ENCODE peak calls at places on chromosome 15, in eight cellular contexts. One of them, this sample, is unnamed.

GRCh38 chr15:74815121-74815933 is 2.7 kb downstream of the LMAN1L start:
- DNase-seq in BJ: no peak
- DNase-seq in fibroblast of villous mesenchyme: no peak
- DNase-seq in colonic mucosa: peak
- DNase-seq in psoas muscle: no peak
- DNase-seq in fibroblast of pulmonary artery: no peak
- DNase-seq in GM23338: no peak
- DNase-seq in cardiac muscle cell: no peak
- DNase-seq in this sample: no peak

GRCh38 chr15:56034514-56034913 is 41.1 kb upstream of the NEDD4 start:
- DNase-seq in fibroblast of villous mesenchyme: no peak
- DNase-seq in colonic mucosa: no peak
- DNase-seq in cardiac muscle cell: no peak
- DNase-seq in psoas muscle: no peak
- DNase-seq in BJ: no peak
- DNase-seq in fibroblast of pulmonary artery: no peak
- DNase-seq in GM23338: no peak
- DNase-seq in this sample: no peak

GRCh38 chr15:56168394-56168793 is 75.3 kb downstream of the RFX7 start:
- DNase-seq in psoas muscle: no peak
- DNase-seq in GM23338: no peak
- DNase-seq in fibroblast of villous mesenchyme: peak
- DNase-seq in fibroblast of pulmonary artery: peak
- DNase-seq in colonic mucosa: no peak
- DNase-seq in cardiac muscle cell: no peak
- DNase-seq in BJ: no peak
- DNase-seq in this sample: no peak

GRCh38 chr15:58427987-58428386 is 3.8 kb upstream of the LIPC start:
- DNase-seq in colonic mucosa: peak
- DNase-seq in GM23338: no peak
- DNase-seq in cardiac muscle cell: no peak
- DNase-seq in fibroblast of villous mesenchyme: no peak
- DNase-seq in BJ: no peak
- DNase-seq in fibroblast of pulmonary artery: no peak
- DNase-seq in psoas muscle: no peak
- DNase-seq in this sample: no peak

GRCh38 chr15:44668925-44669324 is 5.5 kb upstream of the SPG11 start:
- DNase-seq in GM23338: no peak
- DNase-seq in fibroblast of pulmonary artery: no peak
- DNase-seq in psoas muscle: no peak
- DNase-seq in colonic mucosa: no peak
- DNase-seq in fibroblast of villous mesenchyme: no peak
- DNase-seq in cardiac muscle cell: no peak
- DNase-seq in BJ: no peak
- DNase-seq in this sample: no peak

GRCh38 chr15:75902129-75902557 is 1.5 kb upstream of the FBXO22 start:
- DNase-seq in BJ: no peak
- DNase-seq in fibroblast of villous mesenchyme: peak
- DNase-seq in GM23338: peak
- DNase-seq in cardiac muscle cell: peak
- DNase-seq in fibroblast of pulmonary artery: no peak
- DNase-seq in psoas muscle: no peak
- DNase-seq in colonic mucosa: no peak
- DNase-seq in this sample: no peak

GRCh38 chr15:47505712-47506542 is 211.4 kb upstream of the SEMA6D start:
- DNase-seq in BJ: peak
- DNase-seq in colonic mucosa: no peak
- DNase-seq in fibroblast of villous mesenchyme: peak
- DNase-seq in cardiac muscle cell: peak
- DNase-seq in GM23338: no peak
- DNase-seq in fibroblast of pulmonary artery: peak
- DNase-seq in psoas muscle: no peak
- DNase-seq in this sample: peak

GRCh38 chr15:63492541-63493077 is 11.8 kb upstream of the USP3 start:
- DNase-seq in fibroblast of pulmonary artery: peak
- DNase-seq in GM23338: no peak
- DNase-seq in BJ: no peak
- DNase-seq in cardiac muscle cell: no peak
- DNase-seq in fibroblast of villous mesenchyme: peak
- DNase-seq in psoas muscle: no peak
- DNase-seq in colonic mucosa: no peak
- DNase-seq in this sample: peak

GRCh38 chr15:63025460-63025859 is 17.1 kb upstream of the TPM1 start:
- DNase-seq in BJ: no peak
- DNase-seq in fibroblast of pulmonary artery: no peak
- DNase-seq in psoas muscle: no peak
- DNase-seq in colonic mucosa: no peak
- DNase-seq in cardiac muscle cell: no peak
- DNase-seq in GM23338: peak
- DNase-seq in fibroblast of villous mesenchyme: no peak
- DNase-seq in this sample: no peak

GRCh38 chr15:63056843-63057242 is 14.3 kb downstream of the TPM1 start:
- DNase-seq in fibroblast of villous mesenchyme: peak
- DNase-seq in cardiac muscle cell: no peak
- DNase-seq in GM23338: no peak
- DNase-seq in BJ: no peak
- DNase-seq in colonic mucosa: no peak
- DNase-seq in psoas muscle: peak
- DNase-seq in fibroblast of pulmonary artery: no peak
- DNase-seq in this sample: peak

GRCh38 chr15:85367741-85368140 is 12.7 kb upstream of the AKAP13 start:
- DNase-seq in cardiac muscle cell: no peak
- DNase-seq in GM23338: no peak
- DNase-seq in BJ: no peak
- DNase-seq in fibroblast of pulmonary artery: no peak
- DNase-seq in colonic mucosa: no peak
- DNase-seq in psoas muscle: no peak
- DNase-seq in fibroblast of villous mesenchyme: no peak
- DNase-seq in this sample: no peak

GRCh38 chr15:23073890-23074631 is 34.7 kb upstream of the TUBGCP5 start:
- DNase-seq in BJ: no peak
- DNase-seq in psoas muscle: no peak
- DNase-seq in colonic mucosa: no peak
- DNase-seq in GM23338: no peak
- DNase-seq in cardiac muscle cell: no peak
- DNase-seq in fibroblast of villous mesenchyme: no peak
- DNase-seq in fibroblast of pulmonary artery: no peak
- DNase-seq in this sample: no peak

GRCh38 chr15:39579487-39580116 is 1.3 kb upstream of the THBS1 start:
- DNase-seq in colonic mucosa: no peak
- DNase-seq in cardiac muscle cell: peak
- DNase-seq in fibroblast of pulmonary artery: peak
- DNase-seq in psoas muscle: peak
- DNase-seq in fibroblast of villous mesenchyme: peak
- DNase-seq in GM23338: peak
- DNase-seq in BJ: no peak
- DNase-seq in this sample: peak

GRCh38 chr15:76235186-76235826 is 76.0 kb downstream of the ETFA start:
- DNase-seq in cardiac muscle cell: peak
- DNase-seq in GM23338: peak
- DNase-seq in fibroblast of villous mesenchyme: peak
- DNase-seq in colonic mucosa: no peak
- DNase-seq in psoas muscle: no peak
- DNase-seq in BJ: peak
- DNase-seq in fibroblast of pulmonary artery: peak
- DNase-seq in this sample: peak

GRCh38 chr15:67937153-67937761 is 97.4 kb upstream of the RNU6-1 start:
- DNase-seq in fibroblast of pulmonary artery: no peak
- DNase-seq in cardiac muscle cell: no peak
- DNase-seq in colonic mucosa: no peak
- DNase-seq in fibroblast of villous mesenchyme: no peak
- DNase-seq in GM23338: peak
- DNase-seq in psoas muscle: no peak
- DNase-seq in BJ: no peak
- DNase-seq in this sample: no peak

GRCh38 chr15:52382647-52383046 is 87.0 kb upstream of the MYO5C start:
- DNase-seq in GM23338: no peak
- DNase-seq in psoas muscle: no peak
- DNase-seq in fibroblast of pulmonary artery: no peak
- DNase-seq in fibroblast of villous mesenchyme: no peak
- DNase-seq in colonic mucosa: no peak
- DNase-seq in BJ: no peak
- DNase-seq in cardiac muscle cell: no peak
- DNase-seq in this sample: no peak

GRCh38 chr15:92714071-92714456 is 58.5 kb upstream of the FAM174B start:
- DNase-seq in GM23338: peak
- DNase-seq in cardiac muscle cell: peak
- DNase-seq in fibroblast of pulmonary artery: peak
- DNase-seq in psoas muscle: no peak
- DNase-seq in colonic mucosa: no peak
- DNase-seq in fibroblast of villous mesenchyme: peak
- DNase-seq in BJ: no peak
- DNase-seq in this sample: peak

GRCh38 chr15:34182942-34183341 is 27.0 kb downstream of the KATNBL1 start:
- DNase-seq in BJ: no peak
- DNase-seq in fibroblast of pulmonary artery: peak
- DNase-seq in GM23338: peak
- DNase-seq in psoas muscle: no peak
- DNase-seq in cardiac muscle cell: no peak
- DNase-seq in fibroblast of villous mesenchyme: no peak
- DNase-seq in colonic mucosa: no peak
- DNase-seq in this sample: no peak

GRCh38 chr15:95620934-95621579 is 709.4 kb upstream of the NR2F2 start:
- DNase-seq in cardiac muscle cell: no peak
- DNase-seq in BJ: no peak
- DNase-seq in fibroblast of pulmonary artery: peak
- DNase-seq in fibroblast of villous mesenchyme: peak
- DNase-seq in GM23338: no peak
- DNase-seq in colonic mucosa: no peak
- DNase-seq in psoas muscle: no peak
- DNase-seq in this sample: peak

GRCh38 chr15:69474846-69475455 is 22.3 kb downstream of the RPLP1 start:
- DNase-seq in GM23338: no peak
- DNase-seq in cardiac muscle cell: no peak
- DNase-seq in BJ: no peak
- DNase-seq in fibroblast of villous mesenchyme: no peak
- DNase-seq in colonic mucosa: no peak
- DNase-seq in psoas muscle: no peak
- DNase-seq in fibroblast of pulmonary artery: no peak
- DNase-seq in this sample: no peak

GRCh38 chr15:38707802-38708671 is 143.4 kb upstream of the RASGRP1 start:
- DNase-seq in psoas muscle: no peak
- DNase-seq in GM23338: peak
- DNase-seq in fibroblast of pulmonary artery: peak
- DNase-seq in colonic mucosa: peak
- DNase-seq in BJ: no peak
- DNase-seq in fibroblast of villous mesenchyme: peak
- DNase-seq in cardiac muscle cell: peak
- DNase-seq in this sample: peak

GRCh38 chr15:39472661-39473657 is 107.9 kb upstream of the THBS1 start:
- DNase-seq in cardiac muscle cell: peak
- DNase-seq in colonic mucosa: peak
- DNase-seq in GM23338: no peak
- DNase-seq in BJ: peak
- DNase-seq in fibroblast of pulmonary artery: peak
- DNase-seq in psoas muscle: peak
- DNase-seq in fibroblast of villous mesenchyme: peak
- DNase-seq in this sample: peak

GRCh38 chr15:85762039-85762755 is 32.5 kb downstream of the KLHL25 start:
- DNase-seq in BJ: no peak
- DNase-seq in fibroblast of pulmonary artery: no peak
- DNase-seq in GM23338: no peak
- DNase-seq in cardiac muscle cell: no peak
- DNase-seq in psoas muscle: no peak
- DNase-seq in colonic mucosa: no peak
- DNase-seq in fibroblast of villous mesenchyme: no peak
- DNase-seq in this sample: no peak

GRCh38 chr15:40075298-40076044 is 33.2 kb downstream of the BMF start:
- DNase-seq in fibroblast of villous mesenchyme: no peak
- DNase-seq in BJ: no peak
- DNase-seq in psoas muscle: no peak
- DNase-seq in cardiac muscle cell: no peak
- DNase-seq in fibroblast of pulmonary artery: no peak
- DNase-seq in colonic mucosa: no peak
- DNase-seq in GM23338: no peak
- DNase-seq in this sample: no peak

GRCh38 chr15:90860942-90861675 is 7.3 kb upstream of the FURIN start:
- DNase-seq in BJ: no peak
- DNase-seq in fibroblast of pulmonary artery: no peak
- DNase-seq in psoas muscle: no peak
- DNase-seq in GM23338: no peak
- DNase-seq in cardiac muscle cell: no peak
- DNase-seq in fibroblast of villous mesenchyme: no peak
- DNase-seq in colonic mucosa: peak
- DNase-seq in this sample: peak

GRCh38 chr15:100114526-100114925 is 227.2 kb downstream of the ADAMTS17 start:
- DNase-seq in fibroblast of pulmonary artery: peak
- DNase-seq in colonic mucosa: no peak
- DNase-seq in BJ: no peak
- DNase-seq in GM23338: peak
- DNase-seq in psoas muscle: no peak
- DNase-seq in fibroblast of villous mesenchyme: peak
- DNase-seq in cardiac muscle cell: peak
- DNase-seq in this sample: peak

GRCh38 chr15:59438891-59439290 is 905 bp downstream of the FAM81A start:
- DNase-seq in psoas muscle: peak
- DNase-seq in cardiac muscle cell: no peak
- DNase-seq in colonic mucosa: peak
- DNase-seq in BJ: no peak
- DNase-seq in fibroblast of villous mesenchyme: no peak
- DNase-seq in fibroblast of pulmonary artery: no peak
- DNase-seq in GM23338: no peak
- DNase-seq in this sample: no peak
- TF ChIP-seq CTCF in psoas muscle: no peak
- TF ChIP-seq CTCF in cardiac muscle cell: no peak
- TF ChIP-seq CTCF in colonic mucosa: no peak
- TF ChIP-seq CTCF in BJ: no peak
- TF ChIP-seq CTCF in fibroblast of villous mesenchyme: no peak
- TF ChIP-seq CTCF in fibroblast of pulmonary artery: no peak
- TF ChIP-seq CTCF in GM23338: no peak
- TF ChIP-seq CTCF in this sample: no peak

GRCh38 chr15:35484231-35484945 is 61.6 kb downstream of the DPH6 start:
- DNase-seq in GM23338: no peak
- DNase-seq in psoas muscle: no peak
- DNase-seq in fibroblast of villous mesenchyme: no peak
- DNase-seq in colonic mucosa: no peak
- DNase-seq in BJ: no peak
- DNase-seq in fibroblast of pulmonary artery: peak
- DNase-seq in cardiac muscle cell: no peak
- DNase-seq in this sample: no peak
- H3K4me3 ChIP-seq in GM23338: no peak
- H3K4me3 ChIP-seq in psoas muscle: no peak
- H3K4me3 ChIP-seq in fibroblast of villous mesenchyme: no peak
- H3K4me3 ChIP-seq in colonic mucosa: no peak
- H3K4me3 ChIP-seq in BJ: no peak
- H3K4me3 ChIP-seq in fibroblast of pulmonary artery: no peak
- H3K4me3 ChIP-seq in cardiac muscle cell: no peak
- H3K4me3 ChIP-seq in this sample: no peak

GRCh38 chr15:43440721-43441281 is 52.2 kb downstream of the TP53BP1 start:
- DNase-seq in fibroblast of villous mesenchyme: peak
- DNase-seq in BJ: peak
- DNase-seq in cardiac muscle cell: no peak
- DNase-seq in fibroblast of pulmonary artery: peak
- DNase-seq in colonic mucosa: peak
- DNase-seq in GM23338: peak
- DNase-seq in psoas muscle: no peak
- DNase-seq in this sample: peak
- TF ChIP-seq CTCF in fibroblast of villous mesenchyme: peak
- TF ChIP-seq CTCF in BJ: peak
- TF ChIP-seq CTCF in cardiac muscle cell: peak
- TF ChIP-seq CTCF in fibroblast of pulmonary artery: peak
- TF ChIP-seq CTCF in colonic mucosa: peak
- TF ChIP-seq CTCF in GM23338: peak
- TF ChIP-seq CTCF in psoas muscle: peak
- TF ChIP-seq CTCF in this sample: peak

GRCh38 chr15:89835190-89835564 is 20.5 kb upstream of the ANPEP start:
- DNase-seq in cardiac muscle cell: no peak
- DNase-seq in psoas muscle: no peak
- DNase-seq in GM23338: no peak
- DNase-seq in colonic mucosa: no peak
- DNase-seq in BJ: no peak
- DNase-seq in fibroblast of villous mesenchyme: no peak
- DNase-seq in fibroblast of pulmonary artery: no peak
- DNase-seq in this sample: no peak
- H3K4me3 ChIP-seq in cardiac muscle cell: no peak
- H3K4me3 ChIP-seq in psoas muscle: no peak
- H3K4me3 ChIP-seq in GM23338: no peak
- H3K4me3 ChIP-seq in colonic mucosa: no peak
- H3K4me3 ChIP-seq in BJ: no peak
- H3K4me3 ChIP-seq in fibroblast of villous mesenchyme: no peak
- H3K4me3 ChIP-seq in fibroblast of pulmonary artery: no peak
- H3K4me3 ChIP-seq in this sample: no peak